ENCODE peak calls at places on chromosomes 5 and 9, in four cellular contexts. H, X, O and Q are unnamed samples.

GRCh38 chr5:53422539-53422938 is 57.9 kb upstream of the FST start:
- DNase-seq in H (peak; percentile 94), X (no peak), O (no peak), Q (no peak)

GRCh38 chr5:132260714-132261615 is 3.5 kb downstream of the PDLIM4 start:
- DNase-seq in H (peak; percentile 96), X (no peak), O (peak; percentile 67), Q (peak; percentile 62)

GRCh38 chr5:113082547-113082905 is 105.9 kb downstream of the DCP2 start:
- DNase-seq in H (no peak), X (no peak), O (no peak), Q (no peak)

GRCh38 chr9:125982798-125983406 is 235.7 kb downstream of the PBX3 start:
- DNase-seq in H (no peak), X (no peak), O (no peak), Q (no peak)

GRCh38 chr5:141672071-141672855 is 9.8 kb downstream of the ARAP3 start:
- DNase-seq in H (no peak), X (no peak), O (no peak), Q (no peak)

GRCh38 chr9:114602620-114603019 is 8.5 kb upstream of the TMEM268 start:
- DNase-seq in H (no peak), X (no peak), O (no peak), Q (no peak)

GRCh38 chr5:81630721-81631120 is 120.2 kb downstream of the SSBP2 start:
- DNase-seq in H (no peak), X (no peak), O (no peak), Q (no peak)

GRCh38 chr5:95191330-95191729 is 93.6 kb downstream of the MCTP1 start:
- DNase-seq in H (no peak), X (no peak), O (no peak), Q (no peak)

GRCh38 chr5:149666212-149666852 is 63.8 kb upstream of the PPARGC1B start:
- DNase-seq in H (peak; percentile 27), X (no peak), O (no peak), Q (no peak)

GRCh38 chr5:82068723-82069122 is 96.9 kb downstream of the ATG10 start:
- DNase-seq in H (no peak), X (no peak), O (no peak), Q (no peak)

GRCh38 chr5:173454764-173455598 is 126.8 kb upstream of the STC2 start:
- DNase-seq in H (peak; percentile 100), X (no peak), O (no peak), Q (no peak)

GRCh38 chr5:77935516-77936364 is 159.6 kb upstream of the TBCA start:
- DNase-seq in H (no peak), X (no peak), O (no peak), Q (no peak)

GRCh38 chr5:127723571-127723970 is 20.4 kb downstream of the CCDC192 start:
- DNase-seq in H (no peak), X (no peak), O (no peak), Q (no peak)

GRCh38 chr5:147534172-147534951 is 24.5 kb upstream of the DPYSL3 start:
- DNase-seq in H (peak; percentile 77), X (no peak), O (no peak), Q (no peak)

GRCh38 chr9:83935276-83935890 is 14.2 kb upstream of the KIF27 start:
- DNase-seq in H (peak; percentile 82), X (peak; percentile 43), O (no peak), Q (no peak)

GRCh38 chr9:126661122-126661520 is 47.4 kb downstream of the LMX1B start:
- DNase-seq in H (no peak), X (no peak), O (no peak), Q (no peak)

GRCh38 chr5:141476132-141476909 is 555 bp downstream of the PCDHGC3 start:
- DNase-seq in H (peak; percentile 85), X (no peak), O (peak; percentile 71), Q (no peak)

GRCh38 chr9:1155602-1156001 is 105.4 kb downstream of the DMRT2 start:
- DNase-seq in H (no peak), X (no peak), O (no peak), Q (no peak)

GRCh38 chr5:34653708-34654107 is 2.4 kb upstream of the RAI14 start:
- DNase-seq in H (no peak), X (no peak), O (no peak), Q (no peak)

GRCh38 chr9:4299006-4299795 is 667 bp downstream of the GLIS3 start:
- DNase-seq in H (peak; percentile 50), X (peak; percentile 54), O (peak; percentile 58), Q (no peak)

GRCh38 chr9:91580136-91580535 is 156.5 kb upstream of the NFIL3 start:
- DNase-seq in H (peak; percentile 58), X (no peak), O (no peak), Q (no peak)

GRCh38 chr9:36623280-36623679 is 50.6 kb downstream of the MELK start:
- DNase-seq in H (peak; percentile 54), X (no peak), O (no peak), Q (no peak)

GRCh38 chr5:10502130-10502529 is 60.5 kb downstream of the ROPN1L start:
- DNase-seq in H (no peak), X (no peak), O (no peak), Q (no peak)

GRCh38 chr9:93240891-93241334 is 57.0 kb downstream of the WNK2 start:
- DNase-seq in H (no peak), X (no peak), O (no peak), Q (no peak)

GRCh38 chr9:14799030-14799429 is 76.5 kb upstream of the CER1 start:
- DNase-seq in H (no peak), X (no peak), O (no peak), Q (no peak)

GRCh38 chr9:35490910-35491465 is 1.1 kb downstream of the RUSC2 start:
- DNase-seq in H (peak; percentile 59), X (no peak), O (no peak), Q (no peak)

GRCh38 chr9:9963861-9964260 is 648.9 kb downstream of the PTPRD start:
- DNase-seq in H (no peak), X (no peak), O (no peak), Q (no peak)

GRCh38 chr9:74718709-74719108 is 169.0 kb downstream of the TRPM6 start:
- DNase-seq in H (no peak), X (no peak), O (no peak), Q (no peak)

GRCh38 chr5:133203317-133204305 is 151.8 kb downstream of the HSPA4 start:
- DNase-seq in H (no peak), X (no peak), O (no peak), Q (no peak)

GRCh38 chr9:95028855-95029219 is 288.7 kb downstream of the FANCC start:
- DNase-seq in H (no peak), X (no peak), O (no peak), Q (no peak)

GRCh38 chr9:95029251-95029650 is 288.3 kb downstream of the FANCC start:
- DNase-seq in H (no peak), X (no peak), O (no peak), Q (no peak)

GRCh38 chr9:95030920-95031662 is 286.4 kb downstream of the FANCC start:
- DNase-seq in H (no peak), X (no peak), O (no peak), Q (no peak)

GRCh38 chr9:95029720-95030119 is 287.8 kb downstream of the FANCC start:
- DNase-seq in H (no peak), X (no peak), O (no peak), Q (no peak)

GRCh38 chr9:95030344-95030743 is 287.2 kb downstream of the FANCC start:
- DNase-seq in H (no peak), X (no peak), O (no peak), Q (no peak)
- H3K27ac ChIP-seq in H (no peak overlapping the region), X (no peak overlapping the region), O (no peak overlapping the region), Q (peak overlapping the region; percentile 90)

GRCh38 chr5:108122701-108123100 is 259.2 kb downstream of the FBXL17 start:
- DNase-seq in H (no peak), X (no peak), O (no peak), Q (no peak)
- H3K27ac ChIP-seq in H (no peak overlapping the region), X (no peak overlapping the region), O (no peak overlapping the region), Q (no peak overlapping the region)

DNA sequence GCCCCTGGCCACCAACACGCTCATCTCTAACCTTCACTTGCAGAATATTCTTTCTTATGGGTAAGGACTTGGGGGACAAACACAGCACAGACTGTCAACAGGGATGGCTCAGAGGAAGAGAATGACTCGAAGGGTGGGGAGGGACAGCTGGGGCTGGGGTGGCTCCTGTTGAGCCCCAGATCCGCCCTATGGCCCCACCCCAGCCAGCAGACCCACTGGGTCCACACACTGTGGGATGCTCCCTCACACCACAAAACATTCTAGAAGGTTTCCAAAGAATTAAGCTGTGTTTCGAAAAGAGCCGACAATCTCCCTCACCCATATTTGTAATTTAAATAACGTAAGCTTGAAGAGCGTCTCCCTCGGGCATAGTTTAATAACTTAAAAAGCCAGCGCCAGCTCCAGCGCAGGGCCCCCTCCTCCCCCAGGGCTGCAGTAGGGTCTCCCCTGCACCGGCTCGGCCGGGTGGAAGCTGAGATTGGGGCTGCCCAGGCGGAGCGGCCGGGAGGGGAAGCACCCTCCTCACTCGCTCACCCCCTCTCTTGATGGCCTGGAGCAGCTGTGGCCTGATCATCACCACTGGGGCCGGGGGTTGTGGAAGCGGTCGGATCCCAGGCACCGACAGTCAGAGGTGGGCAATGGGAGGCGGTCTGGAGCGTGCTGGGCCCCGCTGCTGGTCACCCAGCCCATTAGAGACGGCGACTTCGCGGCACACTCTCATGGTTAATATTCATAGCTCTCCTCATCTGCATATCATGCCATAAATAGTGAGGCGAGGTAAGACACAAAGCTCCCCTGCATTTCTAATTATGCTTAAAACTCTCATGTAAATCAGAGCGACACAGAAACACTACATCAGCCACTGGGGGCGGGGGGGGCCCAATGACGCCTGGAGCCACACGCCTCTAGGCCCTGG is 37.6 kb downstream of the NACC2 start:
- DNase-seq in H (no peak), X (no peak), O (no peak), Q (no peak)
- H3K27ac ChIP-seq in H (no peak overlapping the region), X (no peak overlapping the region), O (no peak overlapping the region), Q (no peak overlapping the region)

DNA sequence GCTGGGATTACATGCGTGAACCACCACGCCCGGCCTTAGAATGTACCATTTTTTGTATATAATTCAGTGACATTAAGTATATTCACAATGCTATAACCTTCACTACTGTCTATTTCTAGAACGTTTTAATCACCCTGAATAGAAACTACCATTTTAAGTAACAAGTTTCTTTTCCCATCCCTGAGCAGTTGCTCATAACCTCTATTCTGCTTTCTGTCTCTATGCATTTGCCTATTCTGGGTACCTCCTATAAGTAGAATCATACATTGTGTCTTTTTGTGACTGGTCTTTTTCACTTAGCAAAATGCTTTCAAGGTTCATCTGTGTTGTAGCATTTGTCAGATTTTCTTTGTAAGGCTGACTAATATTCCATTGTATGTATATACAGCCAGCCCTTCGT is 39.9 kb downstream of the DDX46 start:
- DNase-seq in H (no peak), X (no peak), O (no peak), Q (no peak)
- H3K27ac ChIP-seq in H (no peak overlapping the region), X (no peak overlapping the region), O (no peak overlapping the region), Q (no peak overlapping the region)

DNA sequence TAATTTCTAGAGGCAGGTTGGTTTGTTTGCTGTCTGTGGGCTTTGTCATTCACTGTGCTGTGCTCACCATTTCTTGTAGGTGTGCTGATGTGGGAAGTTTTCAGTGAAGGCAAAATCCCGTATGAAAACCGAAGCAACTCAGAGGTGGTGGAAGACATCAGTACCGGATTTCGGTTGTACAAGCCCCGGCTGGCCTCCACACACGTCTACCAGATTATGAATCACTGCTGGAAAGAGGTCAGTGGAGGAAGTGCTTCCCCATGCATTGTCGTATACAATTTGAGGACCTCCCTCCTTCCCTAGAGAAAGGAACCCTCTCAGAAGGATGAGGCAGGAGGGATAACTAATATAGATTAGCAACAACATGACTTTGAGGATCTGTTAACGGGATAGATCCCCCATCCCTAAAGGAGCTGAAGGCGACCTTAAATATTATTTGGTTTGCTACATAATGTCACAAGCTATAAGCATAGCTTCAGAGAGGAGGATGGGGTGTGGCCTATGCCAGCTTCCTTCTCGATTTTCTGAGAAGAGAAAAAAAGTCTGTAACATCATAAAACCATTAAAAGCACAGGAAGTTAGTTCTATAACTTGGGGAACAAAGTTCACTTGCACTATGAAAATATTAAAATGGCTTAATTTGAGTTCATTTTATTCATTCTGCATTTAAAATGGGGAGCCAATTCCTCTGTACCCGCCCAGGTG is 17.0 kb upstream of the CYFIP2 start:
- DNase-seq in H (no peak), X (no peak), O (no peak), Q (no peak)
- H3K27ac ChIP-seq in H (no peak overlapping the region), X (no peak overlapping the region), O (no peak overlapping the region), Q (no peak overlapping the region)